ENCODE peak calls at places on chromosome 6, in seven cellular contexts. R is HFF-Myc, H is cardiac fibroblast, F is EL, P is osteocyte, D is tibial nerve, S is mucosa of descending colon. L is an unnamed sample.
A peak's percentile ranks its signal among the peaks of the same experiment; 100 is the strongest.

GRCh38 chr6:129046526-129046925 is 163.6 kb downstream of the LAMA2 start:
- DNase-seq in S (no peak), F (no peak), H (no peak), R (no peak), P (no peak), D (no peak), L (no peak)

GRCh38 chr6:63573899-63574553 is 1.7 kb downstream of the LOC128125822 start:
- DNase-seq in D (no peak), P (no peak), F (peak; percentile 63), H (peak; percentile 71), S (peak; percentile 82), R (peak; percentile 51), L (no peak)

GRCh38 chr6:92810913-92811312 is 608.4 kb downstream of the EPHA7 start:
- DNase-seq in S (no peak), P (no peak), D (no peak), R (no peak), H (peak; percentile 37), F (no peak), L (no peak)

GRCh38 chr6:7680393-7681075 is 45.4 kb upstream of the BMP6 start:
- DNase-seq in R (no peak), S (no peak), F (no peak), D (no peak), P (no peak), H (no peak), L (no peak)

GRCh38 chr6:106556368-106556960 is 72.8 kb downstream of the RTN4IP1 start:
- DNase-seq in D (no peak), F (peak; percentile 25), P (no peak), H (peak; percentile 62), S (no peak), R (no peak), L (peak; percentile 9)

GRCh38 chr6:150142304-150142656 is 564 bp upstream of the PPP1R14C start:
- DNase-seq in H (peak; percentile 43), R (no peak), S (peak; percentile 43), D (no peak), F (peak; percentile 36), P (no peak), L (peak; percentile 50)

GRCh38 chr6:127119361-127120108 is 1.1 kb downstream of the RSPO3 start:
- DNase-seq in S (peak; percentile 4), H (no peak), P (no peak), D (no peak), R (no peak), F (peak; percentile 36), L (no peak)

GRCh38 chr6:109441069-109441816 is 719 bp downstream of the SMPD2 start:
- DNase-seq in H (peak; percentile 58), D (no peak), R (no peak), P (no peak), S (peak; percentile 66), F (peak; percentile 50), L (no peak)

GRCh38 chr6:128713461-128713860 is 169.5 kb upstream of the LAMA2 start:
- DNase-seq in H (no peak), P (no peak), F (peak; percentile 69), S (no peak), R (peak; percentile 62), D (no peak), L (no peak)

GRCh38 chr6:2799936-2800527 is 34.8 kb downstream of the WRNIP1 start:
- DNase-seq in F (no peak), D (no peak), S (no peak), R (no peak), H (no peak), P (no peak), L (no peak)

GRCh38 chr6:75418233-75418632 is 75.4 kb downstream of the FILIP1 start:
- DNase-seq in H (peak; percentile 24), S (no peak), P (no peak), D (no peak), R (no peak), F (peak; percentile 68), L (no peak)

GRCh38 chr6:155481215-155481614 is 25.6 kb upstream of the NOX3 start:
- DNase-seq in P (no peak), F (peak; percentile 76), D (no peak), S (no peak), H (peak; percentile 20), R (no peak), L (no peak)

GRCh38 chr6:107115695-107116327 is 496 bp upstream of the BEND3 start:
- DNase-seq in P (no peak), S (peak; percentile 66), D (no peak), F (peak; percentile 55), R (no peak), H (peak; percentile 33), L (no peak)

GRCh38 chr6:157461000-157461915 is 80.3 kb downstream of the ZDHHC14 start:
- DNase-seq in S (no peak), D (no peak), P (no peak), H (peak; percentile 29), R (no peak), F (peak; percentile 16), L (no peak)

GRCh38 chr6:40529040-40529439 is 58.1 kb downstream of the LRFN2 start:
- DNase-seq in F (no peak), H (no peak), S (no peak), R (no peak), P (no peak), D (no peak), L (no peak)

GRCh38 chr6:53484409-53485280 is 60.3 kb downstream of the GCLC start:
- DNase-seq in D (peak; percentile 73), S (peak; percentile 97), R (peak; percentile 46), P (no peak), H (peak; percentile 85), F (peak; percentile 69), L (no peak)

GRCh38 chr6:107114872-107115694 is at the start of gene BEND3:
- DNase-seq in H (peak; percentile 28), R (no peak), F (peak; percentile 24), P (no peak), D (no peak), S (peak; percentile 49), L (no peak)

GRCh38 chr6:6712258-6712978 is 123.9 kb downstream of the LY86 start:
- DNase-seq in R (no peak), D (peak; percentile 18), H (peak; percentile 62), S (peak; percentile 67), P (no peak), F (peak; percentile 64), L (no peak)

GRCh38 chr6:134714679-134715078 is 235.2 kb downstream of the ALDH8A1 start:
- DNase-seq in S (peak; percentile 13), H (peak; percentile 79), F (peak; percentile 26), D (no peak), R (peak; percentile 38), P (no peak), L (no peak)

GRCh38 chr6:21265264-21266044 is 328.1 kb upstream of the SOX4 start:
- DNase-seq in H (no peak), P (no peak), D (no peak), F (peak; percentile 66), R (no peak), S (no peak), L (no peak)

GRCh38 chr6:31356216-31356945 is 598 bp downstream of the HLA-B start:
- DNase-seq in R (no peak), S (peak; percentile 60), D (peak; percentile 24), P (no peak), F (no peak), H (no peak), L (no peak)

GRCh38 chr6:142313284-142313683 is 11.5 kb downstream of the ADGRG6 start:
- DNase-seq in H (peak; percentile 71), D (no peak), S (no peak), R (no peak), F (peak; percentile 71), P (no peak), L (no peak)

GRCh38 chr6:146972526-146972925 is 231.7 kb upstream of the STXBP5 start:
- DNase-seq in R (no peak), H (no peak), F (peak; percentile 23), P (no peak), D (no peak), S (no peak), L (no peak)

GRCh38 chr6:46175446-46175845 is 4.7 kb upstream of the ENPP5 start:
- DNase-seq in H (no peak), P (no peak), F (no peak), R (no peak), D (no peak), S (no peak), L (no peak)

GRCh38 chr6:74953708-74954107 is 252.1 kb downstream of the COL12A1 start:
- DNase-seq in S (no peak), R (no peak), D (no peak), F (no peak), P (no peak), H (no peak), L (no peak)

GRCh38 chr6:44617416-44617815 is 229.9 kb downstream of the CDC5L start:
- DNase-seq in P (no peak), D (no peak), R (no peak), F (no peak), H (no peak), S (no peak), L (no peak)

GRCh38 chr6:13712485-13712990 is 903 bp upstream of the RANBP9 start:
- DNase-seq in R (no peak), D (no peak), S (no peak), P (no peak), F (peak; percentile 17), H (peak; percentile 78), L (no peak)

GRCh38 chr6:143514996-143515760 is 3.7 kb upstream of the FUCA2 start:
- DNase-seq in R (no peak), S (no peak), F (peak; percentile 7), H (peak; percentile 69), D (no peak), P (no peak), L (no peak)